ENCODE peak calls at places on chromosomes 16 and 17, in six cellular contexts. C is HepG2, U is K562, Z is GM12891, H is GM12878, Y is H1. R is an unnamed sample.

GRCh38 chr17:4444782-4445473 is 11.2 kb downstream of the SPNS3 start:
- DNase-seq in H (no peak), Z (no peak), C (no peak), U (no peak), Y (no peak), R (no peak)

GRCh38 chr17:32157225-32157624 is 14.9 kb downstream of the RHOT1 start:
- DNase-seq in Y (no peak), C (no peak), H (no peak), Z (no peak), U (no peak), R (no peak)

GRCh38 chr17:2374549-2375285 is 26.1 kb downstream of the MNT start:
- DNase-seq in C (no peak), H (no peak), Z (no peak), Y (no peak), U (no peak), R (no peak)

GRCh38 chr16:88130016-88130415 is 178.8 kb downstream of the BANP start:
- DNase-seq in C (no peak), Y (no peak), Z (no peak), U (no peak), H (no peak), R (no peak)

GRCh38 chr16:72404299-72404698 is 232.3 kb upstream of the PMFBP1 start:
- DNase-seq in H (no peak), U (no peak), Y (no peak), Z (no peak), C (no peak), R (no peak)

GRCh38 chr16:20826039-20826566 is 19.8 kb downstream of the REXO5 start:
- DNase-seq in Y (no peak), C (no peak), H (no peak), U (peak), Z (no peak), R (no peak)

GRCh38 chr16:66107661-66108060 is 258.8 kb upstream of the CDH5 start:
- DNase-seq in Y (no peak), C (no peak), U (no peak), H (no peak), Z (no peak), R (no peak)

GRCh38 chr16:56885446-56886162 is 20.6 kb downstream of the SLC12A3 start:
- DNase-seq in Z (no peak), U (peak), Y (no peak), H (no peak), C (no peak), R (no peak)

GRCh38 chr17:78922876-78923498 is 2.2 kb downstream of the TIMP2 start:
- DNase-seq in Y (no peak), Z (no peak), U (no peak), H (no peak), C (no peak), R (no peak)

GRCh38 chr17:7842380-7842949 is 8.4 kb downstream of the KDM6B start:
- DNase-seq in C (peak), H (no peak), Y (peak), U (peak), Z (peak), R (peak)

GRCh38 chr17:79925242-79925957 is 86.2 kb upstream of the CBX4 start:
- DNase-seq in Y (no peak), U (no peak), C (no peak), H (no peak), Z (no peak), R (no peak)

GRCh38 chr16:2764718-2765117 is 12.3 kb downstream of the SRRM2 start:
- DNase-seq in H (no peak), Y (no peak), U (no peak), Z (no peak), C (peak), R (no peak)

GRCh38 chr16:8920676-8921625 is 38.8 kb downstream of the LITAFD start:
- DNase-seq in Y (no peak), H (no peak), C (no peak), Z (no peak), U (no peak), R (no peak)

GRCh38 chr16:50839920-50840729 is 98.2 kb downstream of the CYLD start:
- DNase-seq in C (no peak), Z (no peak), Y (peak), H (no peak), U (no peak), R (no peak)

GRCh38 chr16:54286330-54287017 is at the start of gene IRX3:
- DNase-seq in U (no peak), H (no peak), Z (no peak), Y (peak), C (peak), R (no peak)

GRCh38 chr16:85763616-85764015 is 12.7 kb upstream of the C16orf74 start:
- DNase-seq in Z (no peak), Y (no peak), C (no peak), H (no peak), U (no peak), R (no peak)

GRCh38 chr17:81551458-81552243 is 502 bp downstream of the FAAP100 start:
- DNase-seq in C (peak), H (no peak), Z (peak), U (peak), Y (no peak), R (no peak)

GRCh38 chr17:58968662-58969061 is 138.0 kb downstream of the TRIM37 start:
- DNase-seq in U (no peak), C (no peak), H (no peak), Z (no peak), Y (no peak), R (no peak)

GRCh38 chr16:52872706-52873105 is 180.0 kb downstream of the CHD9NB start:
- DNase-seq in Y (no peak), Z (no peak), U (no peak), H (no peak), C (no peak), R (no peak)
- TF ChIP-seq TAF1 in Y (no peak), Z (no peak), U (no peak), H (no peak), C (no peak), R (no peak)

GRCh38 chr17:60423865-60424264 is 1.6 kb downstream of the CHCT1 start:
- DNase-seq in C (no peak), Y (no peak), Z (no peak), H (no peak), U (no peak), R (no peak)

GRCh38 chr17:60425626-60426025 is 3.3 kb downstream of the CHCT1 start:
- DNase-seq in Z (no peak), H (no peak), U (no peak), C (no peak), Y (no peak), R (no peak)

GRCh38 chr17:60422162-60422665 is at the start of gene CHCT1:
- DNase-seq in U (no peak), Z (no peak), H (no peak), Y (no peak), C (no peak), R (no peak)

GRCh38 chr17:60421273-60422161 is 772 bp upstream of the CHCT1 start:
- DNase-seq in C (peak), U (no peak), Y (peak), Z (peak), H (no peak), R (peak)

GRCh38 chr17:60426596-60426995 is 4.3 kb downstream of the CHCT1 start:
- DNase-seq in Z (no peak), Y (no peak), U (no peak), H (no peak), C (no peak), R (no peak)
- TF ChIP-seq POLR2A in Z (no peak), Y (no peak), U (no peak), H (no peak), C (no peak), R (no peak)

GRCh38 chr17:44493339-44493738 is 9.9 kb downstream of the GPATCH8 start:
- DNase-seq in Y (no peak), C (no peak), H (no peak), Z (no peak), U (no peak), R (no peak)

GRCh38 chr17:44499722-44500121 is 3.5 kb downstream of the GPATCH8 start:
- DNase-seq in C (no peak), U (no peak), Y (no peak), Z (no peak), H (no peak), R (no peak)

GRCh38 chr17:44492706-44493272 is 10.4 kb downstream of the GPATCH8 start:
- DNase-seq in Z (no peak), U (no peak), C (no peak), Y (no peak), H (no peak), R (no peak)

GRCh38 chr17:44501866-44502265 is 1.3 kb downstream of the GPATCH8 start:
- DNase-seq in H (no peak), C (no peak), Z (no peak), U (no peak), Y (no peak), R (no peak)

DNA sequence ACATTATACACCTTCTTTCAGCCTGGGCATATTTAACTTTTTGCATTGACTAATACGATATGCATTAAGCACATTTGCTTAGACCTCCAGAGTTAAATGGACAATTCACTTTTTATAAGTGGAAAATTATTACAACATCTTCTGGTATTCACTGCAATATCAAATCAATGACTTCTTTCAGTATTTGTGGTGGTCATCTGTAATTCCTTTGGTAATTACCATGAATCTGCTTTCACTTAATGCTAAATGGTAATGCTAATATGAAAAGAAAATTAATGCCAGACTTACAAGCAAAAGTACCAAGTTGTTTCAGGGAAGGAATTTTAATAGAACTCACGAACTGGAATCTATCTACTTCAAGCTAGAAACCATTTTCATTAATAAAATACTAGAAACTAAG is 6.4 kb downstream of the GPATCH8 start:
- DNase-seq in H (no peak), Y (no peak), C (no peak), Z (no peak), U (no peak), R (no peak)
- TF ChIP-seq POLR2AphosphoS5 in H (no peak), Y (no peak), C (no peak), Z (no peak), U (no peak), R (no peak)

GRCh38 chr16:16017812-16018211 is 68.4 kb downstream of the ABCC1 start:
- DNase-seq in Y (no peak), Z (no peak), H (no peak), C (no peak), U (peak), R (no peak)
- TF ChIP-seq TAF1 in Y (no peak), Z (no peak), H (no peak), C (no peak), U (no peak), R (no peak)

DNA sequence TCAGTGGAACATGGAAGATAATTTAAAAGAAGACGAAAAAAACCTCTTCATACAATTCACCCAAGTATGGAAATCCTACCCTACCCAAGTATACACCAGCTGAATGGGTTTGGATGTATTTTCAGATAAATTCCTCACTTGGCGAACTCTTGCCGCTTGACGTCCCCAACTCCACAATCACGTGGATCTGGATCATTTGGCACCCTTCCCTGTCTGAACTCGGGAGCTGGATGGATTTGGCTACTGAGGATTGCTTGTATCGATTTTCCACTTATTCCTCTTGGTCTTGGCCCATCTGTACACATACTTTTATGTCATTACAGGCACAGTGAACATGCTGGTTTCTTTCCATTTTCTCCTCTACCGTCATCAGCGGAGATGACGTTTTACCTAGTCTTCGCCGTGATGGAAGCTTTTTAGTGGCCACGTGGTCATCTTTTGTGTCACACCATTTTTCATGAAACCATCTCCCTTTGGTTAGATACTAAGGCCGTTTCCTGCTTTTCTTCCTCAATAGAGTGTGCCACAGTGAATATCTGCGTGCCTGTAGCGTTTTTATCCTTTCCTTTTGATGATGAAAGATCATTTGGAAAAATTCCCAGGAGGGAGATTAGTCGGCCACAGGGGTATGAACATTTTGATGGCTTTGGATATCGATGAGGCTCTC is 47.0 kb downstream of the CMIP start:
- DNase-seq in C (no peak), Z (no peak), Y (no peak), H (no peak), U (no peak), R (no peak)
- TF ChIP-seq POLR2A in C (no peak), Z (no peak), Y (no peak), H (no peak), U (no peak), R (no peak)

GRCh38 chr17:65783845-65784334 is 222.4 kb upstream of the AXIN2 start:
- DNase-seq in Z (no peak), U (no peak), C (peak), Y (no peak), H (no peak), R (no peak)
- TF ChIP-seq POLR2AphosphoS5 in Z (no peak), U (no peak), C (no peak), Y (no peak), H (no peak), R (no peak)